ENCODE peak calls at places on chromosomes 2 and 18, in four cellular contexts. X is A549, F is HepG2, J is H1. Q is an unnamed sample.

GRCh38 chr2:136997550-136997949 is 232.2 kb downstream of the THSD7B start:
- DNase-seq in X (no peak), F (no peak), J (no peak), Q (no peak)

GRCh38 chr18:28725876-28726275 is 548.9 kb upstream of the CDH2 start:
- DNase-seq in X (no peak), F (no peak), J (no peak), Q (no peak)

GRCh38 chr2:15325296-15325695 is 235.8 kb downstream of the NBAS start:
- DNase-seq in X (no peak), F (no peak), J (no peak), Q (no peak)

GRCh38 chr2:215277942-215278341 is 33.9 kb upstream of the ATIC start:
- DNase-seq in X (no peak), F (no peak), J (no peak), Q (no peak)

GRCh38 chr2:225996477-225996858 is 597.0 kb downstream of the NYAP2 start:
- DNase-seq in X (no peak), F (no peak), J (no peak), Q (no peak)

GRCh38 chr2:229810786-229811185 is 96.4 kb upstream of the DNER start:
- DNase-seq in X (no peak), F (no peak), J (no peak), Q (no peak)

GRCh38 chr2:207290833-207291232 is 125.1 kb upstream of the KLF7 start:
- DNase-seq in X (no peak), F (no peak), J (no peak), Q (no peak)

GRCh38 chr2:121099329-121100318 is 185.4 kb downstream of the TFCP2L1 start:
- DNase-seq in X (peak), F (no peak), J (no peak), Q (no peak)

GRCh38 chr2:100818003-100818605 is 1.8 kb upstream of the NPAS2 start:
- DNase-seq in X (peak), F (no peak), J (no peak), Q (no peak)

GRCh38 chr18:68840554-68841263 is 42.8 kb downstream of the CCDC102B start:
- DNase-seq in X (peak), F (peak), J (no peak), Q (peak)

GRCh38 chr18:22103664-22104031 is 65.7 kb upstream of the GATA6 start:
- DNase-seq in X (no peak), F (no peak), J (no peak), Q (no peak)

GRCh38 chr2:151292546-151292945 is 3.1 kb upstream of the NMI start:
- DNase-seq in X (no peak), F (no peak), J (no peak), Q (no peak)

GRCh38 chr2:5236308-5236707 is 455.9 kb upstream of the SOX11 start:
- DNase-seq in X (no peak), F (no peak), J (no peak), Q (no peak)

GRCh38 chr2:225598922-225599321 is 199.4 kb downstream of the NYAP2 start:
- DNase-seq in X (no peak), F (no peak), J (no peak), Q (no peak)

GRCh38 chr2:212005077-212005671 is 533.4 kb downstream of the ERBB4 start:
- DNase-seq in X (peak), F (peak), J (peak), Q (no peak)

GRCh38 chr2:232028071-232028470 is 66.6 kb downstream of the DIS3L2 start:
- DNase-seq in X (no peak), F (no peak), J (no peak), Q (no peak)

GRCh38 chr2:105179469-105180372 is 61.8 kb upstream of the GPR45 start:
- DNase-seq in X (peak), F (peak), J (no peak), Q (peak)

GRCh38 chr2:66888791-66889631 is 454.1 kb downstream of the MEIS1 start:
- DNase-seq in X (no peak), F (no peak), J (no peak), Q (no peak)

GRCh38 chr2:42523341-42523740 is 29.6 kb upstream of the KCNG3 start:
- DNase-seq in X (no peak), F (no peak), J (no peak), Q (no peak)

GRCh38 chr2:127397568-127398238 is 9.9 kb upstream of the MAP3K2 start:
- DNase-seq in X (no peak), F (no peak), J (no peak), Q (no peak)
- TF ChIP-seq PHF8 in X (no peak), F (no peak), J (no peak), Q (no peak)

DNA sequence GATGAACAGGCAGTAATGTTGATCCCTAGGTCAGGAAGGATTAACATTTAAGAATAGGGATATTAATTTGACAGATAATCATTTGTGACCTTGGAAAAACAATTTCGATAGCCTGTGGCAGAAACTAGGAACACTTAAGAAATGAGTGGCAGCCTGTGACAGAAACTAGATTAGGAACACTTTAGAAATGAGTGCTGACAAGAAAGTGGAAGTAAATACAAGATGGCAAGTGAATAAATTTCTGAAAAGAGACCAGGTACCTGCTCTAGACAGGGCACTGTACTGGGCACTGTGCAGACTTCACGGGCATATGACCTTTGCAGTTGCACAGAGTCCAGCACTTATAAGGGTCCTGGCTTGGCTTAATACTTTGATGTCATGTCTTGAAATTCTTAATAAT is 5.5 kb upstream of the HNRNPA3 start:
- DNase-seq in X (no peak), F (no peak), J (no peak), Q (no peak)
- H3K4me3 ChIP-seq in X (no peak), F (no peak), J (no peak), Q (no peak)

GRCh38 chr2:54708584-54709340 is 14.7 kb upstream of the EML6 start:
- DNase-seq in X (no peak), F (no peak), J (no peak), Q (no peak)
- TF ChIP-seq PHF8 in X (no peak), F (no peak), J (no peak), Q (no peak)

GRCh38 chr2:175605989-175606841 is 395.9 kb downstream of the LNPK start:
- DNase-seq in X (no peak), F (peak), J (no peak), Q (no peak)
- H3K4me3 ChIP-seq in X (no peak), F (peak), J (no peak), Q (no peak)